ENCODE peak calls at places on chromosomes 16 and 17, in six cellular contexts. J, I, A, U, L and Q are unnamed samples.

GRCh38 chr16:76035689-76036088 is 241.5 kb upstream of the CNTNAP4 start:
- DNase-seq in J (no peak), I (peak), U (no peak), A (no peak), L (no peak), Q (no peak)

GRCh38 chr16:50651835-50652438 is 29.2 kb downstream of the SNX20 start:
- DNase-seq in U (no peak), A (no peak), I (no peak), J (no peak), L (no peak), Q (no peak)

GRCh38 chr16:284204-285120 is 1.5 kb downstream of the PDIA2 start:
- DNase-seq in L (no peak), U (no peak), A (no peak), J (no peak), I (no peak), Q (no peak)

GRCh38 chr17:1966274-1967086 is 58.7 kb downstream of the RTN4RL1 start:
- DNase-seq in U (no peak), J (no peak), I (no peak), A (no peak), L (no peak), Q (no peak)

GRCh38 chr17:47807421-47807820 is 14.2 kb downstream of the OSBPL7 start:
- DNase-seq in L (no peak), I (no peak), A (no peak), J (no peak), U (no peak), Q (peak)

GRCh38 chr17:71173963-71174362 is 946.9 kb upstream of the SOX9 start:
- DNase-seq in A (no peak), J (no peak), I (no peak), L (no peak), U (no peak), Q (no peak)

GRCh38 chr17:43938838-43939182 is 3.5 kb downstream of the PPY start:
- DNase-seq in A (no peak), L (no peak), J (no peak), U (no peak), I (no peak), Q (no peak)

GRCh38 chr16:75105306-75106061 is 11.1 kb downstream of the LDHD start:
- DNase-seq in J (peak), U (peak), I (no peak), A (no peak), L (no peak), Q (peak)

GRCh38 chr16:814974-815373 is 14.4 kb upstream of the GNG13 start:
- DNase-seq in A (no peak), L (peak), J (peak), I (peak), U (no peak), Q (no peak)

GRCh38 chr17:66691644-66692500 is 143.0 kb upstream of the CACNG5 start:
- DNase-seq in I (peak), L (no peak), U (no peak), J (no peak), A (no peak), Q (no peak)

GRCh38 chr16:56295739-56296527 is 104.6 kb downstream of the GNAO1 start:
- DNase-seq in L (no peak), A (no peak), U (peak), I (no peak), J (no peak), Q (no peak)

GRCh38 chr16:11915644-11916523 is at the start of gene GSPT1:
- DNase-seq in A (peak), I (peak), J (peak), U (peak), L (peak), Q (peak)

GRCh38 chr17:17345686-17346427 is 42.7 kb downstream of the NT5M start:
- DNase-seq in A (no peak), I (no peak), J (no peak), L (no peak), U (no peak), Q (peak)

GRCh38 chr17:7548585-7549400 is at the start of gene TNFSF12:
- DNase-seq in L (no peak), A (peak), I (peak), U (peak), J (peak), Q (peak)

GRCh38 chr16:8878523-8878911 is 3.6 kb upstream of the LITAFD start:
- DNase-seq in A (no peak), J (peak), L (peak), U (no peak), I (peak), Q (no peak)

GRCh38 chr16:30382398-30383015 is at the start of gene SEPTIN1:
- DNase-seq in L (no peak), A (peak), U (no peak), J (no peak), I (no peak), Q (no peak)

GRCh38 chr16:88770459-88771293 is 14.3 kb downstream of the PIEZO1 start:
- DNase-seq in U (no peak), I (peak), A (no peak), L (no peak), J (no peak), Q (peak)

GRCh38 chr17:15260376-15261062 is 4.6 kb downstream of the PMP22 start:
- DNase-seq in U (peak), I (peak), A (no peak), J (peak), L (peak), Q (peak)